ENCODE peak calls at places on chromosomes 2 and 18, in four cellular contexts. V is Panc1, G is stomach, D is mesendoderm. O is an unnamed sample.
A peak's percentile ranks its signal among the peaks of the same experiment; 100 is the strongest.

GRCh38 chr2:10166489-10167295 is 44.2 kb downstream of the RRM2 start:
- DNase-seq in V (no peak), D (no peak), G (no peak), O (no peak)

GRCh38 chr2:157363612-157364101 is 38.0 kb upstream of the ERMN start:
- DNase-seq in V (no peak), G (no peak), D (no peak), O (no peak)

GRCh38 chr2:131827481-131828163 is 299.9 kb downstream of the CCDC74A start:
- DNase-seq in D (no peak), G (no peak), V (no peak), O (no peak)

GRCh38 chr2:33859191-33859590 is 260.1 kb upstream of the FAM98A start:
- DNase-seq in V (no peak), D (peak; percentile 5), G (no peak), O (no peak)

GRCh38 chr2:54122939-54123338 is 7.5 kb downstream of the ACYP2 start:
- DNase-seq in G (no peak), D (no peak), V (no peak), O (peak; percentile 59)

GRCh38 chr2:190838492-190838910 is 42.1 kb upstream of the GLS start:
- DNase-seq in G (no peak), V (no peak), D (no peak), O (no peak)

GRCh38 chr2:16665746-16666452 is at the start of gene CYRIA:
- DNase-seq in D (peak; percentile 30), V (no peak), G (peak; percentile 73), O (peak; percentile 75)

GRCh38 chr2:237235383-237236095 is 149.8 kb downstream of the COPS8 start:
- DNase-seq in V (no peak), D (no peak), G (peak; percentile 66), O (peak; percentile 89)

GRCh38 chr2:134252092-134252775 is 1.6 kb upstream of the MGAT5 start:
- DNase-seq in D (no peak), V (no peak), G (no peak), O (no peak)

GRCh38 chr2:123434681-123435080 is 590.4 kb upstream of the CNTNAP5 start:
- DNase-seq in V (no peak), D (no peak), G (no peak), O (no peak)

GRCh38 chr2:171272039-171272438 is 111.3 kb upstream of the TLK1 start:
- DNase-seq in D (peak; percentile 95), V (peak; percentile 85), G (peak; percentile 43), O (peak; percentile 43)

GRCh38 chr2:62014102-62014501 is 108.6 kb downstream of the COMMD1 start:
- DNase-seq in D (peak; percentile 42), V (no peak), G (peak; percentile 78), O (peak; percentile 47)

GRCh38 chr2:75284345-75284744 is 85.0 kb upstream of the TACR1 start:
- DNase-seq in D (peak; percentile 76), V (no peak), G (no peak), O (no peak)

GRCh38 chr18:44601447-44601846 is 79.2 kb upstream of the SETBP1 start:
- DNase-seq in G (no peak), D (no peak), V (no peak), O (no peak)

GRCh38 chr2:235553696-235554100 is 59.9 kb downstream of the AGAP1 start:
- DNase-seq in G (peak; percentile 43), V (no peak), D (no peak), O (no peak)

GRCh38 chr2:48219555-48220436 is 310.2 kb upstream of the STON1 start:
- DNase-seq in G (no peak), D (no peak), V (no peak), O (no peak)

GRCh38 chr2:75622929-75623328 is 23.7 kb upstream of the MRPL19 start:
- DNase-seq in D (no peak), G (no peak), V (no peak), O (no peak)

GRCh38 chr18:2907459-2908145 is 60.8 kb downstream of the EMILIN2 start:
- DNase-seq in D (no peak), G (no peak), V (no peak), O (no peak)

GRCh38 chr2:12014088-12014960 is 267.9 kb downstream of the LPIN1 start:
- DNase-seq in D (no peak), V (no peak), G (no peak), O (peak; percentile 21)

GRCh38 chr2:7031424-7032245 is 114.4 kb downstream of the RNF144A start:
- DNase-seq in V (no peak), G (peak; percentile 95), D (no peak), O (peak; percentile 58)

GRCh38 chr2:221097568-221097915 is 474.6 kb downstream of the EPHA4 start:
- DNase-seq in G (no peak), D (peak; percentile 40), V (no peak), O (no peak)

GRCh38 chr2:138602166-138602460 is 100.5 kb downstream of the SPOPL start:
- DNase-seq in G (no peak), D (no peak), V (no peak), O (no peak)

GRCh38 chr18:55199291-55199963 is 240.2 kb upstream of the CCDC68 start:
- DNase-seq in G (no peak), V (no peak), D (peak; percentile 56), O (no peak)

GRCh38 chr2:8663997-8664396 is 17.9 kb upstream of the ID2 start:
- DNase-seq in D (no peak), G (no peak), V (no peak), O (no peak)

GRCh38 chr2:8661235-8661634 is 20.6 kb upstream of the ID2 start:
- DNase-seq in V (no peak), D (no peak), G (no peak), O (no peak)

GRCh38 chr2:8659735-8660492 is 21.9 kb upstream of the ID2 start:
- DNase-seq in V (no peak), G (no peak), D (no peak), O (peak; percentile 75)

GRCh38 chr2:8662239-8662879 is 19.5 kb upstream of the ID2 start:
- DNase-seq in V (no peak), D (no peak), G (no peak), O (peak; percentile 60)

DNA sequence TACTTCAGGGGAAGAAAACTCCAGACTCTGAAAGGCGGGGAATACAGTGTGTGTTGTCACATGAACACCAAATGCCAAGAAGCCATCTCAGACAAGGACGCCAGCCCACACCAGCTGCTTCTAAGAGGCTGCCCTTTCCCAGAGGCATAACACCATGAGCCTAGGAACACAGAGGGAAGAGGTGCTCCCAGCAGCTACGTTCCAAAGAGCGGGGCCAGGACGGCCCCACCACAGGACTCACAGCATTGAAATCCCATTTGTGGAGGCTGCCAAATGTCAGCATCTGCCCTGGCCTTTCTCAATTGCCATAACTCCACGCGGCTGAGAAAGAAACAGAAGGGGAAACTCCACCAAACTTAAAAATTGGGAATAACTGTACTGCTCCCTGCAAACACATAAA is 20.1 kb upstream of the ID2 start:
- DNase-seq in V (no peak), G (no peak), D (no peak), O (no peak)
- H3K4me1 ChIP-seq in V (peaks cover 3% of the 10 kb centered on the region), G (peaks cover 16% of the 10 kb centered on the region), D (no peaks in the 10 kb centered on the region), O (peaks cover 12% of the 10 kb centered on the region)

GRCh38 chr2:46722142-46722541 is 193.5 kb downstream of the MCFD2 start:
- DNase-seq in V (no peak), D (no peak), G (no peak), O (no peak)

GRCh38 chr2:46723346-46723745 is 192.3 kb downstream of the MCFD2 start:
- DNase-seq in G (no peak), D (no peak), V (no peak), O (no peak)

GRCh38 chr2:46719499-46719898 is 196.1 kb downstream of the MCFD2 start:
- DNase-seq in G (no peak), D (no peak), V (no peak), O (no peak)

GRCh38 chr2:46720592-46721185 is 194.9 kb downstream of the MCFD2 start:
- DNase-seq in G (no peak), V (no peak), D (no peak), O (no peak)

DNA sequence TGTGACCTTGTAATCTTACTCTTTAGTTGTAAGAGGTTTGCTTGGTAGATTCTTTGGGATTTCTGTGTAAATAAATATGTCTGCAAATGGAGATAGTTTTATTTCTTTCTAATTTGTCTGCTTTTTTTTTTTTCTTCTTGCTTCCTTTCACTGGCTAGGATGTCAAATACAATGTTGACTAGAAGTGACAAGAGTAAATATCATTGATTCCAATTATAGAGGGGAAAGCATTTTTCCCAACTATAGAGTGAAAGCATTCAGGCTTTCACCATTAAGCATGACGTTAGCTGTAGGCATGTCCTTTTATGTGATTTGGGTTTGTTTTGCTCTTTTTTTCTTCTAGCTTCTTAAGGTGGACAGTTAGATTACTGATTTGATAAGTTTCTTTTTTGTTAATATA is 191.5 kb downstream of the MCFD2 start:
- DNase-seq in G (no peak), V (no peak), D (no peak), O (no peak)
- H3K4me1 ChIP-seq in G (peaks cover 82% of the 10 kb centered on the region), V (peaks cover 12% of the 10 kb centered on the region), D (peaks cover 2% of the 10 kb centered on the region), O (peaks cover 14% of the 10 kb centered on the region)

GRCh38 chr2:231177156-231178007 is 21.0 kb upstream of the ARMC9 start:
- DNase-seq in V (no peak), G (no peak), D (no peak), O (peak; percentile 38)
- H3K4me1 ChIP-seq in V (peaks cover 30% of the 10 kb centered on the region), G (peaks cover 40% of the 10 kb centered on the region), D (no peaks in the 10 kb centered on the region), O (peaks cover 54% of the 10 kb centered on the region)

GRCh38 chr2:162086904-162087303 is 12.9 kb upstream of the DPP4 start:
- DNase-seq in V (no peak), G (no peak), D (no peak), O (no peak)

GRCh38 chr2:162092008-162092390 is 18.0 kb upstream of the DPP4 start:
- DNase-seq in D (no peak), V (no peak), G (no peak), O (no peak)

GRCh38 chr2:162091325-162092007 is 17.5 kb upstream of the DPP4 start:
- DNase-seq in G (no peak), D (peak; percentile 72), V (no peak), O (no peak)

GRCh38 chr2:162092656-162093556 is 18.9 kb upstream of the DPP4 start:
- DNase-seq in V (no peak), D (no peak), G (no peak), O (peak; percentile 47)

GRCh38 chr2:162090109-162090508 is 16.1 kb upstream of the DPP4 start:
- DNase-seq in D (no peak), V (no peak), G (no peak), O (no peak)
- H3K4me1 ChIP-seq in D (no peaks in the 10 kb centered on the region), V (no peaks in the 10 kb centered on the region), G (peaks cover 19% of the 10 kb centered on the region), O (no peaks in the 10 kb centered on the region)

DNA sequence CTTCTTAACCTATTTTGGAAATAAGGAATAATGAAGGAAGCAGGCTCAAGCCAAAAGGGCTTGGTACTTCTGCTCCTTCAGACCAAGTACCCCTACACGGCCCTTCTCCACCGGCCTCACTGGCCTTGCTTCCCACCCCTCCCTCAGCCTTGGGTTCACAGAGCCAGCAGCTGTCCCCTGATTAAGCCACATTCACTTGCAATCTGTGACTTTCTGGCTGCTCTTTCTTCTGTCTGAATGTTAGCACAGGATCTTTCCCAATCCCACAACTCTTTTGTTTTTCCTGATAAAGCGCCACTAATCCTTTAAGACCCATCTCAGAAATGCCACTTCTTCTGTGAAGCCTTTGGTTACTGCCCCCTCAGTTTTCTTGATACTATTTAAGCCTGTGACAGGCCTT is 52.4 kb downstream of the REEP1 start:
- DNase-seq in V (no peak), G (no peak), D (peak; percentile 42), O (no peak)
- H3K4me1 ChIP-seq in V (no peaks in the 10 kb centered on the region), G (peaks cover 48% of the 10 kb centered on the region), D (no peaks in the 10 kb centered on the region), O (no peaks in the 10 kb centered on the region)

O was measured in adrenal gland.